ENCODE peak calls at places on chromosomes 2 and 18, in eight cellular contexts. Z is PC-9, W is mammary epithelial cell, H is sigmoid colon, P is right atrium auricular region, T is astrocyte of the spinal cord, M is fibroblast of lung, G is natural killer cell. X is an unnamed sample.

GRCh38 chr18:23776306-23776705 is 87.1 kb downstream of the LAMA3 start:
- DNase-seq in Z (no peak), W (no peak), H (no peak), P (no peak), T (no peak), M (no peak), G (no peak), X (no peak)

GRCh38 chr18:28086530-28087172 is 90.3 kb downstream of the CDH2 start:
- DNase-seq in Z (no peak), W (peak), H (no peak), P (no peak), T (peak), M (peak), G (no peak), X (peak)

GRCh38 chr2:47602996-47603395 is 179.9 kb upstream of the MSH6 start:
- DNase-seq in Z (peak), W (no peak), H (no peak), P (no peak), T (no peak), M (peak), G (no peak), X (peak)

GRCh38 chr2:53259395-53260009 is 508.1 kb upstream of the CHAC2 start:
- DNase-seq in Z (no peak), W (no peak), H (no peak), P (no peak), T (no peak), M (no peak), G (no peak), X (no peak)

GRCh38 chr2:187299122-187299906 is 148.7 kb downstream of the CALCRL start:
- DNase-seq in Z (no peak), W (no peak), H (no peak), P (no peak), T (peak), M (peak), G (no peak), X (peak)

GRCh38 chr2:70986499-70987189 is 8.0 kb downstream of the TEX261 start:
- DNase-seq in Z (no peak), W (no peak), H (peak), P (no peak), T (no peak), M (no peak), G (peak), X (no peak)

GRCh38 chr2:172215172-172215935 is 112.7 kb upstream of the DLX2 start:
- DNase-seq in Z (no peak), W (peak), H (no peak), P (no peak), T (no peak), M (no peak), G (no peak), X (no peak)

GRCh38 chr2:137674991-137675390 is 289.3 kb upstream of the HNMT start:
- DNase-seq in Z (no peak), W (no peak), H (no peak), P (no peak), T (no peak), M (no peak), G (no peak), X (no peak)

GRCh38 chr2:95115418-95115817 is 6.2 kb downstream of the MRPS5 start:
- DNase-seq in Z (peak), W (peak), H (peak), P (peak), T (peak), M (peak), G (peak), X (peak)

GRCh38 chr2:200340527-200341224 is 34.2 kb downstream of the SPATS2L start:
- DNase-seq in Z (no peak), W (no peak), H (no peak), P (no peak), T (no peak), M (no peak), G (no peak), X (no peak)

GRCh38 chr2:101188683-101189405 is 37.7 kb upstream of the TBC1D8 start:
- DNase-seq in Z (no peak), W (no peak), H (no peak), P (no peak), T (peak), M (peak), G (no peak), X (peak)

GRCh38 chr18:7601249-7601620 is 34.1 kb downstream of the PTPRM start:
- DNase-seq in Z (no peak), W (peak), H (no peak), P (no peak), T (peak), M (no peak), G (no peak), X (peak)

GRCh38 chr2:146576301-146576700 is 1268.5 kb upstream of the ACVR2A start:
- DNase-seq in Z (no peak), W (peak), H (no peak), P (no peak), T (no peak), M (peak), G (no peak), X (peak)

GRCh38 chr2:239943571-239943970 is 81.6 kb downstream of the NDUFA10 start:
- DNase-seq in Z (no peak), W (no peak), H (peak), P (no peak), T (no peak), M (no peak), G (no peak), X (no peak)

GRCh38 chr2:141499123-141499522 is 631.7 kb downstream of the LRP1B start:
- DNase-seq in Z (no peak), W (no peak), H (no peak), P (no peak), T (no peak), M (no peak), G (no peak), X (no peak)

GRCh38 chr2:151162185-151162584 is 99.5 kb downstream of the RBM43 start:
- DNase-seq in Z (no peak), W (peak), H (no peak), P (no peak), T (peak), M (peak), G (no peak), X (peak)

GRCh38 chr2:63652063-63652985 is 63.6 kb downstream of the MDH1 start:
- DNase-seq in Z (no peak), W (no peak), H (no peak), P (no peak), T (no peak), M (no peak), G (no peak), X (no peak)

GRCh38 chr2:174603280-174603679 is 5.7 kb upstream of the WIPF1 start:
- DNase-seq in Z (no peak), W (peak), H (peak), P (peak), T (peak), M (peak), G (peak), X (peak)

GRCh38 chr18:10149768-10150556 is 236.1 kb downstream of the VAPA start:
- DNase-seq in Z (no peak), W (no peak), H (no peak), P (no peak), T (no peak), M (no peak), G (no peak), X (no peak)

GRCh38 chr2:85490861-85491763 is 47.9 kb upstream of the MAT2A start:
- DNase-seq in Z (no peak), W (no peak), H (no peak), P (no peak), T (no peak), M (no peak), G (no peak), X (no peak)

GRCh38 chr2:54103454-54104314 is 11.7 kb upstream of the ACYP2 start:
- DNase-seq in Z (peak), W (peak), H (no peak), P (no peak), T (peak), M (peak), G (no peak), X (peak)

GRCh38 chr2:146214394-146214929 is 1630.4 kb upstream of the ACVR2A start:
- DNase-seq in Z (no peak), W (no peak), H (no peak), P (no peak), T (no peak), M (peak), G (no peak), X (no peak)

GRCh38 chr2:233053928-233054774 is 6.0 kb upstream of the INPP5D start:
- DNase-seq in Z (no peak), W (peak), H (peak), P (no peak), T (peak), M (peak), G (peak), X (peak)

GRCh38 chr2:202756598-202756997 is 115.0 kb downstream of the ICA1L start:
- DNase-seq in Z (no peak), W (no peak), H (no peak), P (no peak), T (no peak), M (no peak), G (no peak), X (no peak)

GRCh38 chr2:263774-264492 is at the start of gene SH3YL1:
- DNase-seq in Z (peak), W (peak), H (peak), P (no peak), T (no peak), M (peak), G (peak), X (peak)

GRCh38 chr18:10851824-10852225 is 297.5 kb downstream of the PIEZO2 start:
- DNase-seq in Z (no peak), W (peak), H (no peak), P (no peak), T (peak), M (peak), G (no peak), X (peak)

GRCh38 chr2:134206573-134206972 is 47.3 kb upstream of the MGAT5 start:
- DNase-seq in Z (no peak), W (peak), H (no peak), P (no peak), T (peak), M (peak), G (no peak), X (peak)

GRCh38 chr2:20391951-20392699 is 41.5 kb upstream of the PUM2 start:
- DNase-seq in Z (peak), W (peak), H (peak), P (peak), T (no peak), M (no peak), G (no peak), X (no peak)

GRCh38 chr18:50862401-50862800 is 16.5 kb upstream of the ME2 start:
- DNase-seq in Z (no peak), W (no peak), H (no peak), P (no peak), T (no peak), M (no peak), G (no peak), X (no peak)

GRCh38 chr2:209029249-209029648 is 394.6 kb upstream of the MAP2 start:
- DNase-seq in Z (no peak), W (no peak), H (no peak), P (no peak), T (no peak), M (no peak), G (no peak), X (no peak)

GRCh38 chr2:75071766-75072165 is 113.3 kb downstream of the POLE4 start:
- DNase-seq in Z (no peak), W (no peak), H (no peak), P (no peak), T (no peak), M (no peak), G (no peak), X (no peak)

GRCh38 chr2:75065402-75066008 is 107.1 kb downstream of the POLE4 start:
- DNase-seq in Z (no peak), W (no peak), H (no peak), P (no peak), T (no peak), M (peak), G (no peak), X (peak)

GRCh38 chr2:75067506-75067905 is 109.1 kb downstream of the POLE4 start:
- DNase-seq in Z (no peak), W (no peak), H (no peak), P (no peak), T (no peak), M (no peak), G (no peak), X (no peak)

GRCh38 chr2:75066121-75066520 is 107.7 kb downstream of the POLE4 start:
- DNase-seq in Z (no peak), W (no peak), H (no peak), P (no peak), T (no peak), M (no peak), G (no peak), X (no peak)

GRCh38 chr2:75068546-75068945 is 110.1 kb downstream of the POLE4 start:
- DNase-seq in Z (no peak), W (no peak), H (no peak), P (no peak), T (no peak), M (peak), G (no peak), X (peak)
- TF ChIP-seq CTCF in Z (no peak), W (no peak), H (no peak), P (peak), T (peak), M (no peak), G (no peak), X (no peak)

DNA sequence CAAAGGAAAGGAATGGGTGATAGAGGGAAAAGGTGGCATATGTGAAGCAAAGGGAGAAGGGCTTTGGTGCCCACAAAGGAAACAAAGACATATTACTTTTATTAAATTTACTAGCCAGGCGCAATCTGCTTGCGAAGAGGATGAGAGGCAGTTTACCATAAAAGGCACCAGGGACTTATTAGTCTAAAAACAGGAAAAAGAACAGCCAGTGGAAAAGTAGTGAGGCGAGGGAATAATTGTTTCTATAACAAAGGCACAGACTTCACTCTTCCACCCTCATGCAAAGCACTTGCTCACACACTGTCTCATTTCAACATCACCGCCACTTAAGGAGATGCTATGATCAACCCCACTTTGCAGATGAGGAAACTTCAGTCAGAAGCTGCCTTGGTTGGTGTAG is 210.5 kb downstream of the ALPK2 start:
- DNase-seq in Z (no peak), W (no peak), H (no peak), P (no peak), T (no peak), M (no peak), G (no peak), X (peak)
- TF ChIP-seq CTCF in Z (no peak), W (no peak), H (no peak), P (no peak), T (no peak), M (no peak), G (no peak), X (no peak)

GRCh38 chr2:105747254-105747909 is 2.7 kb downstream of the NCK2 start:
- DNase-seq in Z (no peak), W (peak), H (no peak), P (no peak), T (no peak), M (no peak), G (no peak), X (peak)

GRCh38 chr2:105749583-105750399 is 5.1 kb downstream of the NCK2 start:
- DNase-seq in Z (no peak), W (no peak), H (no peak), P (no peak), T (peak), M (peak), G (no peak), X (peak)

GRCh38 chr2:105746177-105747080 is 1.7 kb downstream of the NCK2 start:
- DNase-seq in Z (no peak), W (peak), H (no peak), P (no peak), T (no peak), M (no peak), G (peak), X (no peak)

GRCh38 chr2:105747997-105748396 is 3.3 kb downstream of the NCK2 start:
- DNase-seq in Z (no peak), W (no peak), H (no peak), P (no peak), T (no peak), M (no peak), G (no peak), X (peak)

GRCh38 chr2:105748564-105748963 is 3.9 kb downstream of the NCK2 start:
- DNase-seq in Z (no peak), W (peak), H (no peak), P (no peak), T (no peak), M (no peak), G (no peak), X (peak)
- TF ChIP-seq CTCF in Z (no peak), W (peak), H (no peak), P (no peak), T (no peak), M (no peak), G (no peak), X (peak)

GRCh38 chr18:69483574-69483973 is 82.9 kb downstream of the DOK6 start:
- DNase-seq in Z (no peak), W (no peak), H (no peak), P (no peak), T (no peak), M (no peak), G (no peak), X (no peak)

GRCh38 chr18:69480460-69480859 is 79.8 kb downstream of the DOK6 start:
- DNase-seq in Z (no peak), W (no peak), H (no peak), P (no peak), T (no peak), M (no peak), G (no peak), X (no peak)

GRCh38 chr18:69490072-69490471 is 89.4 kb downstream of the DOK6 start:
- DNase-seq in Z (no peak), W (no peak), H (no peak), P (no peak), T (no peak), M (peak), G (no peak), X (no peak)

GRCh38 chr18:69487488-69488394 is 87.1 kb downstream of the DOK6 start:
- DNase-seq in Z (no peak), W (no peak), H (no peak), P (no peak), T (no peak), M (no peak), G (no peak), X (no peak)

DNA sequence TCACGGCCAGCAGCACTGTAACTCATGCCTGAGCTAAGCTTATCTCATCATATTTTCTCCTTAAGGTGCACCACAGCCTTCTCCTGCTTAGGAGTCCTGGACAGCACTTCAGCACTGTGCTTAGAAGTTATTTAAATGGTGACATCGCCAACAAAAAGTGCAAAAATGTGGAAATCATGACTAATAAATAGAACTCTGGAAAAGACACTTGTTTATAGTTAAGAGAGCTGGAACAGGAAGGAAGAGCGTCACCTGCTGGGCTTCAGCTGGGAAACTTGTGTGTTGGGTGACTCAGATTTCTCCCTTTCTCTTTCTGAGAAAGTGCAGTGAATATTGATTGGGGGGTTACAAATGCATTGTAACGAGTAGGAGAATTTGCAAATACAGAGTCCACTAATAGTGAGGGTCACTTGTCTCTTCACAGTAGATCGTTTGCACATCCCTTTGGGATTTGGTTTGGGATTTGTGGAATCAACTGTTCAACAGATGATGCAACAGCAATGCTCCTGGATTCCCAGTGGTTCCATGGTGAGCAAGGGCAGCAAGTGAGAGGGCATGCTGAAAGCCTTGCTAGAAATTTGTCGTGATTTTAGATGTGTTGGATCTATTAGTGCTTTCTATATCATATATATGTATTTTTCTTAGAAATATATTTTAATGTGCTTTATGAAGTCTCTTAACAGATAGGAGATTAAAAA is 84.2 kb downstream of the DOK6 start:
- DNase-seq in Z (no peak), W (no peak), H (no peak), P (no peak), T (peak), M (peak), G (no peak), X (peak)
- TF ChIP-seq CTCF in Z (no peak), W (peak), H (no peak), P (peak), T (peak), M (peak), G (no peak), X (peak)

GRCh38 chr2:155151472-155151871 is 453.0 kb downstream of the KCNJ3 start:
- DNase-seq in Z (no peak), W (no peak), H (no peak), P (no peak), T (no peak), M (no peak), G (no peak), X (no peak)
- TF ChIP-seq CTCF in Z (no peak), W (no peak), H (no peak), P (no peak), T (no peak), M (no peak), G (no peak), X (no peak)